ENCODE peak calls at places on chromosomes 2 and 18, in four cellular contexts. I is Calu3, J is T-helper 9 cell, B is tibial artery. U is an unnamed sample.

GRCh38 chr2:41294331-41294730 is 753.5 kb upstream of the PKDCC start:
- DNase-seq in I (no peak), J (no peak), B (no peak), U (peak)

GRCh38 chr2:232473467-232473890 is 14.2 kb downstream of the ECEL1 start:
- DNase-seq in I (no peak), J (no peak), B (no peak), U (peak)

GRCh38 chr2:206256711-206257110 is 17.8 kb upstream of the ZDBF2 start:
- DNase-seq in I (no peak), J (no peak), B (no peak), U (no peak)

GRCh38 chr18:76212958-76213357 is 282.1 kb downstream of the ZNF516 start:
- DNase-seq in I (no peak), J (no peak), B (no peak), U (no peak)

GRCh38 chr2:74942263-74942662 is 16.2 kb upstream of the POLE4 start:
- DNase-seq in I (no peak), J (no peak), B (no peak), U (no peak)

GRCh38 chr2:120826716-120827410 is 91.2 kb downstream of the GLI2 start:
- DNase-seq in I (no peak), J (no peak), B (peak), U (no peak)

GRCh38 chr2:239049421-239050251 is 201.8 kb downstream of the TWIST2 start:
- DNase-seq in I (no peak), J (no peak), B (no peak), U (peak)

GRCh38 chr2:34848132-34848531 is 1249.0 kb upstream of the FAM98A start:
- DNase-seq in I (no peak), J (no peak), B (no peak), U (no peak)

GRCh38 chr18:45793295-45793965 is 32.0 kb upstream of the SIGLEC15 start:
- DNase-seq in I (peak), J (no peak), B (no peak), U (peak)

GRCh38 chr18:48644029-48644428 is 105.2 kb downstream of the CTIF start:
- DNase-seq in I (no peak), J (no peak), B (no peak), U (no peak)

GRCh38 chr2:235856151-235856819 is 311.9 kb downstream of the GBX2 start:
- DNase-seq in I (no peak), J (no peak), B (no peak), U (no peak)

GRCh38 chr18:40066368-40066767 is 1888.7 kb upstream of the PIK3C3 start:
- DNase-seq in I (no peak), J (no peak), B (no peak), U (no peak)

GRCh38 chr2:160541745-160542144 is 48.1 kb upstream of the RBMS1 start:
- DNase-seq in I (no peak), J (no peak), B (no peak), U (no peak)

GRCh38 chr2:232937278-232937906 is 67.3 kb downstream of the SNORC start:
- DNase-seq in I (peak), J (no peak), B (no peak), U (peak)

GRCh38 chr18:23587220-23587642 is 925 bp upstream of the NPC1 start:
- DNase-seq in I (no peak), J (no peak), B (no peak), U (no peak)

GRCh38 chr2:20635096-20635475 is 15.8 kb downstream of the HS1BP3 start:
- DNase-seq in I (peak), J (no peak), B (peak), U (no peak)

GRCh38 chr2:88753833-88754584 is 62.5 kb downstream of the RPIA start:
- DNase-seq in I (no peak), J (no peak), B (no peak), U (peak)

GRCh38 chr2:73035899-73036778 is 35.4 kb downstream of the SFXN5 start:
- DNase-seq in I (no peak), J (no peak), B (no peak), U (no peak)

GRCh38 chr2:58448065-58448507 is 207.0 kb upstream of the FANCL start:
- DNase-seq in I (peak), J (no peak), B (no peak), U (peak)

GRCh38 chr2:28951910-28952805 is 28.9 kb upstream of the TOGARAM2 start:
- DNase-seq in I (no peak), J (no peak), B (no peak), U (peak)

GRCh38 chr2:109216332-109216731 is 87.3 kb downstream of the SH3RF3 start:
- DNase-seq in I (no peak), J (no peak), B (no peak), U (no peak)

GRCh38 chr2:12683701-12684100 is 33.0 kb upstream of the TRIB2 start:
- DNase-seq in I (no peak), J (no peak), B (no peak), U (no peak)

GRCh38 chr2:29583548-29584121 is 337.8 kb downstream of the ALK start:
- DNase-seq in I (no peak), J (no peak), B (no peak), U (no peak)

GRCh38 chr2:173130521-173131467 is 55.1 kb downstream of the MAP3K20 start:
- DNase-seq in I (no peak), J (no peak), B (no peak), U (peak)

GRCh38 chr2:1605659-1606400 is 138.5 kb downstream of the PXDN start:
- DNase-seq in I (no peak), J (no peak), B (no peak), U (peak)

GRCh38 chr18:45993441-45993840 is 26.3 kb upstream of the EPG5 start:
- DNase-seq in I (peak), J (no peak), B (no peak), U (peak)

GRCh38 chr18:63831080-63831788 is 56.0 kb downstream of the SERPINB7 start:
- DNase-seq in I (no peak), J (no peak), B (no peak), U (peak)

GRCh38 chr2:53087282-53087882 is 680.2 kb upstream of the CHAC2 start:
- DNase-seq in I (no peak), J (no peak), B (no peak), U (peak)

GRCh38 chr2:45755585-45756330 is 104.3 kb downstream of the PRKCE start:
- DNase-seq in I (no peak), J (no peak), B (no peak), U (peak)

GRCh38 chr2:54936766-54937165 is 113.5 kb downstream of the RTN4 start:
- DNase-seq in I (no peak), J (no peak), B (no peak), U (no peak)

GRCh38 chr2:105258835-105259350 is 17.4 kb downstream of the GPR45 start:
- DNase-seq in I (no peak), J (no peak), B (no peak), U (no peak)

GRCh38 chr2:44938287-44939073 is 3.0 kb upstream of the SIX3 start:
- DNase-seq in I (no peak), J (no peak), B (no peak), U (no peak)

GRCh38 chr2:43276962-43277383 is 50.6 kb upstream of the ZFP36L2 start:
- DNase-seq in I (peak), J (no peak), B (peak), U (peak)

GRCh38 chr18:58042826-58043362 is 1.1 kb upstream of the NEDD4L start:
- DNase-seq in I (no peak), J (no peak), B (no peak), U (no peak)

GRCh38 chr18:59101830-59102414 is 37.8 kb upstream of the SEC11C start:
- DNase-seq in I (no peak), J (no peak), B (no peak), U (no peak)

GRCh38 chr2:70426341-70426740 is 124.5 kb upstream of the FAM136A start:
- DNase-seq in I (no peak), J (no peak), B (no peak), U (no peak)

U was measured in choroid plexus epithelial cell.